ENCODE peak calls at places on chromosomes 1 and 21, in ten cellular contexts. O is tibial artery, D is sigmoid colon, K is OCI-LY7, X is AG04450, Y is ovary, F is suprapubic skin, V is pancreas, N is H9, E is body of pancreas. T is an unnamed sample. For H3K9me3, the result is how much of the 10 kb centered on the place peaks cover.

GRCh38 chr1:43541721-43542401 is 11.2 kb downstream of the PTPRF start:
- DNase-seq in O (peak), D (peak), K (no peak), X (no peak), Y (peak), F (no peak), V (peak), N (no peak), E (peak), T (peak)

GRCh38 chr1:12047120-12047876 is 15.8 kb upstream of the TNFRSF8 start:
- DNase-seq in O (no peak), D (no peak), K (no peak), X (no peak), Y (no peak), F (no peak), V (no peak), N (no peak), E (no peak), T (no peak)

GRCh38 chr1:55650449-55650848 is 435.3 kb upstream of the USP24 start:
- DNase-seq in O (no peak), D (no peak), K (no peak), X (no peak), Y (peak), F (no peak), V (no peak), N (no peak), E (no peak), T (no peak)

GRCh38 chr1:116710326-116711060 is 43.0 kb upstream of the IGSF3 start:
- DNase-seq in O (no peak), D (no peak), K (no peak), X (no peak), Y (no peak), F (no peak), V (no peak), N (no peak), E (no peak), T (no peak)

GRCh38 chr1:153447498-153448170 is 12.8 kb downstream of the S100A7 start:
- DNase-seq in O (no peak), D (no peak), K (no peak), X (peak), Y (no peak), F (no peak), V (no peak), N (no peak), E (no peak), T (no peak)

GRCh38 chr21:31618696-31619430 is 40.6 kb upstream of the SOD1 start:
- DNase-seq in O (no peak), D (no peak), K (no peak), X (no peak), Y (no peak), F (no peak), V (no peak), N (no peak), E (no peak), T (no peak)

GRCh38 chr1:78081980-78082860 is 36.5 kb downstream of the GIPC2 start:
- DNase-seq in O (no peak), D (no peak), K (no peak), X (no peak), Y (no peak), F (no peak), V (no peak), N (no peak), E (peak), T (no peak)

GRCh38 chr1:85328713-85329376 is 52.4 kb upstream of the BCL10 start:
- DNase-seq in O (no peak), D (no peak), K (no peak), X (peak), Y (no peak), F (no peak), V (no peak), N (peak), E (peak), T (peak)

GRCh38 chr1:30648408-30649000 is 74.9 kb downstream of the MATN1 start:
- DNase-seq in O (no peak), D (no peak), K (no peak), X (no peak), Y (no peak), F (no peak), V (no peak), N (no peak), E (no peak), T (no peak)

GRCh38 chr1:240242601-240243144 is 151.0 kb downstream of the FMN2 start:
- DNase-seq in O (no peak), D (no peak), K (no peak), X (peak), Y (no peak), F (no peak), V (no peak), N (no peak), E (no peak), T (no peak)

GRCh38 chr1:118077331-118078055 is 107.5 kb downstream of the SPAG17 start:
- DNase-seq in O (no peak), D (no peak), K (no peak), X (peak), Y (no peak), F (no peak), V (no peak), N (peak), E (peak), T (no peak)

GRCh38 chr1:105964879-105965278 is 1091.6 kb upstream of the PRMT6 start:
- DNase-seq in O (no peak), D (no peak), K (no peak), X (no peak), Y (no peak), F (no peak), V (no peak), N (no peak), E (no peak), T (no peak)

GRCh38 chr1:9373614-9374013 is 80.9 kb downstream of the SPSB1 start:
- DNase-seq in O (no peak), D (no peak), K (no peak), X (no peak), Y (no peak), F (no peak), V (no peak), N (no peak), E (no peak), T (no peak)

GRCh38 chr1:87549691-87550090 is 221.0 kb downstream of the LMO4 start:
- DNase-seq in O (no peak), D (no peak), K (no peak), X (no peak), Y (no peak), F (no peak), V (no peak), N (no peak), E (no peak), T (no peak)
- H3K9me3 ChIP-seq in O (under half), D (under half), K (under half), X (under half), Y (under half), F (under half), V (under half), N (under half), E (under half), T (under half)

DNA sequence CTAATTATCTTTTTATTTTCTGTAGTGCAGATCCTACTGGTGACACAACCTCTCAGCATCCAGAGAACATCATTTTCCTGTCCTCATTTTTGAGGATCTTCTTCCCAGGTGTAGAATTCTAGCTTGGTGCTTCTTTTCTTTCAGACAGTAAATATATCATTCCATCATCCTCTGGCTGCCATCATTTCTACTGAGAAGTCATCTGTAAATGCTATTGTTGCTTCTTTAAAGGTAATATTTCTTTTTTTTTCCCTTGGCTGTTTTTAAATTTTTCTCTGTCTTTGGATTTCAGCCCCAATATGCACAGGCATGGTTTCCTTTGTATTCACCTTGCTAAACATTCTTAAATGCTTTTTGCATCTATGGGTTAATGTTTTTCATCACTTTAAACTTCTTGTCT is 3.3 kb upstream of the KRTAP10-9 start:
- DNase-seq in O (no peak), D (no peak), K (no peak), X (no peak), Y (no peak), F (no peak), V (no peak), N (no peak), E (no peak), T (no peak)
- TF ChIP-seq CTCF in O (no peak), D (no peak), K (no peak), X (no peak), Y (no peak), F (no peak), V (no peak), N (no peak), E (no peak), T (no peak)

GRCh38 chr1:2864203-2864905 is 62.9 kb upstream of the TTC34 start:
- DNase-seq in O (no peak), D (no peak), K (no peak), X (no peak), Y (no peak), F (no peak), V (no peak), N (no peak), E (no peak), T (no peak)

GRCh38 chr1:2866415-2867086 is 65.1 kb upstream of the TTC34 start:
- DNase-seq in O (no peak), D (no peak), K (no peak), X (no peak), Y (no peak), F (no peak), V (no peak), N (no peak), E (no peak), T (no peak)

GRCh38 chr1:2863149-2863963 is 61.9 kb upstream of the TTC34 start:
- DNase-seq in O (no peak), D (no peak), K (no peak), X (no peak), Y (no peak), F (no peak), V (no peak), N (no peak), E (no peak), T (no peak)

GRCh38 chr1:2865571-2866414 is 64.3 kb upstream of the TTC34 start:
- DNase-seq in O (no peak), D (no peak), K (no peak), X (no peak), Y (no peak), F (no peak), V (no peak), N (no peak), E (no peak), T (no peak)

GRCh38 chr1:2865000-2865399 is 63.5 kb upstream of the TTC34 start:
- DNase-seq in O (no peak), D (no peak), K (no peak), X (no peak), Y (no peak), F (no peak), V (no peak), N (no peak), E (no peak), T (no peak)
- H3K9me3 ChIP-seq in O (under half), D (under half), K (under half), X (half or more), Y (under half), F (under half), V (under half), N (half or more), E (under half), T (under half)

GRCh38 chr1:145997156-145998023 is 1.0 kb upstream of the TXNIP start:
- DNase-seq in O (peak), D (peak), K (peak), X (no peak), Y (peak), F (peak), V (no peak), N (no peak), E (peak), T (no peak)
- TF ChIP-seq CTCF in O (peak), D (no peak), K (peak), X (no peak), Y (no peak), F (no peak), V (no peak), N (no peak), E (no peak), T (no peak)

GRCh38 chr1:243233908-243234307 is 21.2 kb downstream of the CEP170 start:
- DNase-seq in O (no peak), D (no peak), K (no peak), X (peak), Y (no peak), F (no peak), V (no peak), N (no peak), E (no peak), T (no peak)

GRCh38 chr1:243229526-243229925 is 25.6 kb downstream of the CEP170 start:
- DNase-seq in O (no peak), D (no peak), K (no peak), X (no peak), Y (no peak), F (no peak), V (no peak), N (no peak), E (no peak), T (no peak)

GRCh38 chr1:243234978-243235657 is 20.0 kb downstream of the CEP170 start:
- DNase-seq in O (no peak), D (no peak), K (no peak), X (peak), Y (no peak), F (no peak), V (no peak), N (no peak), E (no peak), T (no peak)

GRCh38 chr1:243227596-243227995 is 27.5 kb downstream of the CEP170 start:
- DNase-seq in O (no peak), D (no peak), K (no peak), X (no peak), Y (no peak), F (no peak), V (no peak), N (no peak), E (no peak), T (no peak)

GRCh38 chr1:243230914-243231313 is 24.2 kb downstream of the CEP170 start:
- DNase-seq in O (no peak), D (no peak), K (peak), X (no peak), Y (no peak), F (no peak), V (no peak), N (no peak), E (no peak), T (no peak)
- H3K9me3 ChIP-seq in O (under half), D (under half), K (half or more), X (under half), Y (under half), F (under half), V (under half), N (under half), E (under half), T (under half)

DNA sequence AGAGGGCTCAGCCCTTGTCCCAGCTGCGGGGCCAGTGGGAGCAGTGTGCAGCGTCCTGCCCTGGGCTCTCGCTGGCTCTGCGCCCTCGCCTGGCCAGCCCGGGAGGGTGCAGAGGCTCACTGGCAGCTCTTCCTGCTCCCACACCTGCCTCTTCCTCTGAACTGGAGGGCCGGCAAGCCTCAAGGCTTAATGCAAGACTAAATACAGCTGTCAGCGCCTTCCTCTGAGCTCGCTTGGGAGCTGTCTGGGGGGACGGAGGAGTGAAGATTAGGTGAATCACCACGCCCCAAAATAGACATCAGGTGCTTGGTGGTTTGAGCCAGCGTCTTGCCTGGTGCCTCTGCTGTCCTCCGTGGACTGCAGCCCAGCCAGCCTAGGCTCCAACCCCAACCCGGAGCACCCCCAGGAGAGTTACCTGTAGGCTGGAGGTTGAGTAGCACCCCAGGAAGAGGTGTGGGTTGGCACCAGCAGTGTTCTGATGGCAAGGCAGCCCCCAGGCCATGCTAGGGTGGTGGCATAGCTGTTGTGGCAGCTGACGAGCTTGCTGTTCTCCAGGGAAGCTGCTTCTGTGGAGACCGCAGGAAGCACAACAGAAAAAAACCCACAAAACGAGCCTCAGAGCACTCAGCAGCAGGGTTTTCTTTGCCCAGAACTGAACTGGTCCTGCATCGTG is 36.9 kb downstream of the UMODL1 start:
- DNase-seq in O (no peak), D (no peak), K (peak), X (peak), Y (peak), F (no peak), V (peak), N (peak), E (peak), T (peak)
- TF ChIP-seq CTCF in O (peak), D (peak), K (peak), X (peak), Y (peak), F (peak), V (peak), N (peak), E (peak), T (peak)

DNA sequence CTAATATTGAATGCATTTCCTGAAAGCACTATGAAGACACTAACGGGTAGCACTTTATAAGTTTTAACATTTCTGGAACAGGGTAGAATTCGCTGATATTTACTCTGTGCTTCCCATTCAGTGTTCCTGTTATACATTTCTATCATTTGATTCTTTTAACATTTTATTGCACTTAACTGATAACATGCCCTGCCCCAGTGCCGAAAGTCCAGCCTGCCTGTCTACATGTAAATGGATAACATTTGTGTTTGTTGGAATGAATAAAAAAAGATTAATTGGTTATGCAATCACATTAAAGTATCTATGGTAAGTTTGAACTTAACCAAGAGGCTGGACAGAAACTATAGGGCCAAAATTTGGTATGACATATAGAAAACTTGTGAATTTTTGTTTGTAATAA is 790.5 kb upstream of the TPTE start:
- DNase-seq in O (no peak), D (no peak), K (no peak), X (no peak), Y (no peak), F (no peak), V (peak), N (no peak), E (no peak), T (peak)
- H3K9me3 ChIP-seq in O (under half), D (under half), K (under half), X (under half), Y (under half), F (under half), V (under half), N (half or more), E (under half), T (under half)

DNA sequence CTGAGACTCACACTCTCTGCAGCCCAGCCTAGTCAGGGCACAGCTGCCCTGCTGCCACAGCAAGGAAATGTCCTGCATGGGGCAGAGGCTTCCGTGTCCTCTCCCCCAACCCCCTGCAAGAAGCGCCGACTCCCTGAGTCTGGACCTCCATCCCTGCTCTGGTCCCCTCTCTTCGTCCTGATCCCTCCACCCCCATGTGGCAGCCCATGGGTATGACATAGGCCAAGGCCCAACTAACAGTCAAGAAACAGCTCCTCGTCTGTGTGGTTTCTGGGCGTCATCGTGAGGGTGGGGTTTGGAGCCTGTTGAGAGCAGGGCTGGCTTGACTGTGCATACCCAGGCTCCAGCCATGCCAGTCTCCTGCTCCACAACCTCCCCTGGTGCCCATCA is 19.5 kb downstream of the FAAH start:
- DNase-seq in O (no peak), D (no peak), K (peak), X (no peak), Y (no peak), F (no peak), V (no peak), N (peak), E (no peak), T (no peak)
- TF ChIP-seq CTCF in O (no peak), D (no peak), K (peak), X (peak), Y (no peak), F (no peak), V (no peak), N (peak), E (no peak), T (no peak)

T was measured in lung.